ENCODE peak calls at places on chromosomes 6 and 20, in four cellular contexts. Z is GM04503; S is RWPE1; Y is effector CD4-positive, alpha-beta T cell. H is an unnamed sample.

GRCh38 chr6:123383718-123384117 is 253.0 kb downstream of the TRDN start:
- DNase-seq in Z (no peak), S (no peak), Y (no peak), H (no peak)

GRCh38 chr20:49320460-49320859 is 42.6 kb upstream of the ZNFX1 start:
- DNase-seq in Z (no peak), S (peak), Y (no peak), H (peak)

GRCh38 chr20:53574259-53574789 is 19.3 kb downstream of the ZNF217 start:
- DNase-seq in Z (no peak), S (no peak), Y (no peak), H (no peak)

GRCh38 chr6:44471271-44471981 is 83.9 kb downstream of the CDC5L start:
- DNase-seq in Z (no peak), S (no peak), Y (no peak), H (no peak)

GRCh38 chr6:36556281-36556680 is 9.0 kb upstream of the STK38 start:
- DNase-seq in Z (no peak), S (no peak), Y (no peak), H (no peak)

GRCh38 chr20:50837532-50838321 is 42.9 kb downstream of the BCAS4 start:
- DNase-seq in Z (peak), S (peak), Y (no peak), H (peak)

GRCh38 chr20:44467289-44467883 is 8.3 kb upstream of the TTPAL start:
- DNase-seq in Z (no peak), S (no peak), Y (no peak), H (peak)

GRCh38 chr6:147204843-147205311 is 660 bp downstream of the STXBP5 start:
- DNase-seq in Z (no peak), S (peak), Y (no peak), H (no peak)

GRCh38 chr6:41489284-41489851 is 56.8 kb upstream of the FOXP4 start:
- DNase-seq in Z (no peak), S (no peak), Y (no peak), H (no peak)

GRCh38 chr20:63118303-63118670 is 97.6 kb downstream of the YTHDF1 start:
- DNase-seq in Z (no peak), S (no peak), Y (no peak), H (no peak)

GRCh38 chr20:53827996-53828672 is 234.5 kb upstream of the ZNF217 start:
- DNase-seq in Z (peak), S (peak), Y (no peak), H (peak)

GRCh38 chr20:33803921-33804337 is 7.2 kb upstream of the CHMP4B start:
- DNase-seq in Z (peak), S (peak), Y (no peak), H (no peak)